ENCODE peak calls at places on chromosomes 3 and 15, in ten cellular contexts. K, Q, F, V, O, E, H, W, Y and G are unnamed samples.

GRCh38 chr3:197793246-197793645 is 2.2 kb downstream of the LRCH3 start:
- DNase-seq in K (no peak), Q (no peak), F (no peak), V (no peak), O (no peak), E (no peak), H (peak; percentile 33), W (no peak), Y (no peak), G (no peak)

GRCh38 chr15:39781967-39782292 is 711 bp downstream of the FSIP1 start:
- DNase-seq in K (no peak), Q (no peak), F (no peak), V (no peak), O (no peak), E (no peak), H (no peak), W (no peak), Y (no peak), G (no peak)

GRCh38 chr3:5010140-5010539 is 30.9 kb downstream of the BHLHE40 start:
- DNase-seq in K (no peak), Q (no peak), F (no peak), V (no peak), O (no peak), E (no peak), H (no peak), W (no peak), Y (no peak), G (no peak)

GRCh38 chr3:195768831-195769303 is 42.9 kb downstream of the MUC4 start:
- DNase-seq in K (no peak), Q (no peak), F (no peak), V (no peak), O (no peak), E (no peak), H (peak; percentile 82), W (no peak), Y (no peak), G (no peak)

GRCh38 chr15:75212200-75212858 is 10.6 kb downstream of the C15orf39 start:
- DNase-seq in K (no peak), Q (no peak), F (no peak), V (no peak), O (no peak), E (no peak), H (no peak), W (no peak), Y (no peak), G (no peak)

GRCh38 chr3:194277547-194278091 is 73.5 kb downstream of the CPN2 start:
- DNase-seq in K (peak; percentile 77), Q (peak; percentile 72), F (no peak), V (no peak), O (no peak), E (no peak), H (peak; percentile 68), W (peak; percentile 66), Y (no peak), G (peak; percentile 55)

GRCh38 chr3:155069729-155070128 is 10.4 kb upstream of the MME start:
- DNase-seq in K (no peak), Q (no peak), F (no peak), V (no peak), O (no peak), E (no peak), H (peak; percentile 6), W (no peak), Y (no peak), G (no peak)

GRCh38 chr3:168455814-168456213 is 360.1 kb upstream of the GOLIM4 start:
- DNase-seq in K (no peak), Q (no peak), F (no peak), V (no peak), O (no peak), E (no peak), H (no peak), W (no peak), Y (no peak), G (no peak)

GRCh38 chr3:158765518-158766205 is 33.4 kb upstream of the RARRES1 start:
- DNase-seq in K (peak; percentile 26), Q (no peak), F (no peak), V (no peak), O (no peak), E (no peak), H (peak; percentile 58), W (no peak), Y (no peak), G (no peak)

GRCh38 chr15:34357653-34358052 is 9.3 kb downstream of the LPCAT4 start:
- DNase-seq in K (no peak), Q (no peak), F (no peak), V (no peak), O (no peak), E (no peak), H (no peak), W (no peak), Y (no peak), G (no peak)

GRCh38 chr3:53613111-53613510 is 118.7 kb downstream of the CACNA1D start:
- DNase-seq in K (no peak), Q (no peak), F (no peak), V (no peak), O (no peak), E (no peak), H (no peak), W (no peak), Y (no peak), G (no peak)

GRCh38 chr3:72258366-72258765 is 473.4 kb upstream of the PROK2 start:
- DNase-seq in K (no peak), Q (no peak), F (no peak), V (no peak), O (no peak), E (no peak), H (no peak), W (no peak), Y (no peak), G (no peak)